ENCODE peak calls at places on chromosomes 2 and 18, in eight cellular contexts. G, K, H, P, E, N, W and U are unnamed samples.

GRCh38 chr18:59823611-59824195 is 76.1 kb upstream of the PMAIP1 start:
- DNase-seq in G (peak; percentile 83), K (no peak), H (no peak), P (no peak), E (peak; percentile 80), N (peak; percentile 30), W (peak; percentile 75), U (peak; percentile 56)

GRCh38 chr18:2513616-2514015 is 57.7 kb downstream of the METTL4 start:
- DNase-seq in G (no peak), K (no peak), H (no peak), P (no peak), E (no peak), N (peak; percentile 8), W (no peak), U (no peak)

GRCh38 chr2:43083710-43084698 is 142.4 kb downstream of the ZFP36L2 start:
- DNase-seq in G (no peak), K (no peak), H (no peak), P (no peak), E (no peak), N (no peak), W (no peak), U (no peak)

GRCh38 chr2:99450199-99450598 is 39.6 kb downstream of the REV1 start:
- DNase-seq in G (no peak), K (no peak), H (no peak), P (no peak), E (no peak), N (no peak), W (no peak), U (no peak)

GRCh38 chr2:8437228-8437948 is 244.5 kb upstream of the ID2 start:
- DNase-seq in G (no peak), K (no peak), H (no peak), P (no peak), E (no peak), N (no peak), W (no peak), U (no peak)

GRCh38 chr2:226835420-226835795 is 446 bp upstream of the RHBDD1 start:
- DNase-seq in G (peak; percentile 61), K (no peak), H (no peak), P (no peak), E (peak; percentile 25), N (no peak), W (no peak), U (no peak)

GRCh38 chr18:35141567-35142269 is 99.1 kb upstream of the ZNF397 start:
- DNase-seq in G (no peak), K (no peak), H (no peak), P (no peak), E (peak; percentile 16), N (no peak), W (no peak), U (no peak)

GRCh38 chr18:2534906-2535305 is 36.4 kb downstream of the METTL4 start:
- DNase-seq in G (no peak), K (no peak), H (no peak), P (no peak), E (no peak), N (no peak), W (no peak), U (no peak)

GRCh38 chr2:172976076-172976579 is 99.5 kb upstream of the MAP3K20 start:
- DNase-seq in G (no peak), K (no peak), H (no peak), P (no peak), E (no peak), N (no peak), W (no peak), U (no peak)

GRCh38 chr2:127175406-127175805 is 44.7 kb downstream of the CYP27C1 start:
- DNase-seq in G (no peak), K (no peak), H (no peak), P (no peak), E (no peak), N (no peak), W (peak; percentile 37), U (no peak)

GRCh38 chr2:37809525-37809924 is 115.6 kb upstream of the RMDN2 start:
- DNase-seq in G (no peak), K (no peak), H (no peak), P (no peak), E (no peak), N (no peak), W (peak; percentile 31), U (peak; percentile 53)

GRCh38 chr2:108412995-108413726 is 35.4 kb downstream of the SULT1C4 start:
- DNase-seq in G (peak; percentile 40), K (no peak), H (no peak), P (no peak), E (no peak), N (no peak), W (no peak), U (peak; percentile 99)

GRCh38 chr2:236753611-236754010 is 184.0 kb downstream of the ACKR3 start:
- DNase-seq in G (no peak), K (no peak), H (no peak), P (no peak), E (no peak), N (no peak), W (no peak), U (no peak)

GRCh38 chr2:44974064-44974715 is 32.7 kb downstream of the SIX3 start:
- DNase-seq in G (no peak), K (no peak), H (no peak), P (no peak), E (peak; percentile 62), N (peak; percentile 63), W (no peak), U (peak; percentile 89)

GRCh38 chr2:65077898-65078297 is 21.7 kb downstream of the CEP68 start:
- DNase-seq in G (no peak), K (no peak), H (no peak), P (no peak), E (no peak), N (no peak), W (no peak), U (no peak)

GRCh38 chr2:47086571-47086970 is 68.5 kb downstream of the STPG4 start:
- DNase-seq in G (no peak), K (no peak), H (no peak), P (no peak), E (no peak), N (no peak), W (no peak), U (no peak)